ENCODE peak calls at places on chromosome 17, in seven cellular contexts. Q, N, T, W, K, Z and L are unnamed samples.

GRCh38 chr17:82235056-82235774 is 6.4 kb downstream of the SLC16A3 start:
- DNase-seq in Z (no peak), N (no peak), K (no peak), Q (no peak), W (no peak), T (no peak), L (no peak)

GRCh38 chr17:77237232-77238008 is 96.7 kb downstream of the SEC14L1 start:
- DNase-seq in W (no peak), Q (no peak), T (no peak), N (no peak), K (no peak), Z (no peak), L (no peak)

GRCh38 chr17:4604111-4604644 is 19.8 kb downstream of the SMTNL2 start:
- DNase-seq in Z (peak), T (no peak), W (no peak), K (no peak), N (no peak), Q (no peak), L (no peak)

GRCh38 chr17:40422990-40423611 is 5.4 kb upstream of the TOP2A start:
- DNase-seq in K (no peak), W (peak), T (peak), Q (no peak), N (no peak), Z (no peak), L (no peak)

GRCh38 chr17:77887464-77888241 is 70.8 kb upstream of the TNRC6C start:
- DNase-seq in K (no peak), Q (peak), N (no peak), Z (peak), T (no peak), W (no peak), L (no peak)

GRCh38 chr17:45777388-45777787 is 6.7 kb upstream of the CRHR1 start:
- DNase-seq in Q (no peak), T (no peak), N (no peak), K (no peak), W (no peak), Z (no peak), L (no peak)

GRCh38 chr17:62707425-62707739 is 79.9 kb downstream of the MRC2 start:
- DNase-seq in Q (no peak), N (no peak), T (no peak), W (no peak), K (no peak), Z (no peak), L (no peak)

GRCh38 chr17:57943140-57943539 is 12.1 kb downstream of the CUEDC1 start:
- DNase-seq in Q (peak), W (no peak), Z (peak), N (no peak), K (no peak), T (no peak), L (no peak)

GRCh38 chr17:68775338-68775737 is 174.2 kb upstream of the FAM20A start:
- DNase-seq in T (no peak), Q (peak), N (no peak), Z (no peak), W (no peak), K (no peak), L (no peak)

GRCh38 chr17:40561871-40562611 is 3.2 kb downstream of the CCR7 start:
- DNase-seq in K (no peak), Q (no peak), Z (no peak), T (no peak), N (peak), W (peak), L (no peak)

GRCh38 chr17:51238253-51238887 is 21.5 kb downstream of the MBTD1 start:
- DNase-seq in T (no peak), Z (no peak), Q (no peak), N (peak), K (peak), W (no peak), L (peak)

GRCh38 chr17:34840758-34841157 is 120.5 kb downstream of the CCT6B start:
- DNase-seq in W (no peak), Q (no peak), N (peak), K (no peak), T (no peak), Z (no peak), L (no peak)

GRCh38 chr17:35243459-35244204 is 760 bp downstream of the SLFN5 start:
- DNase-seq in Z (peak), N (peak), T (no peak), W (peak), K (peak), Q (peak), L (peak)

GRCh38 chr17:34307110-34307509 is 12.1 kb upstream of the CCL8 start:
- DNase-seq in K (no peak), Q (no peak), Z (peak), N (peak), W (no peak), T (no peak), L (no peak)

GRCh38 chr17:73208139-73208827 is 15.4 kb downstream of the COG1 start:
- DNase-seq in N (no peak), Q (no peak), Z (no peak), T (no peak), W (no peak), K (no peak), L (no peak)

GRCh38 chr17:78653382-78653781 is 76.2 kb upstream of the DNAH17 start:
- DNase-seq in W (no peak), N (no peak), Z (peak), T (no peak), Q (no peak), K (no peak), L (no peak)

GRCh38 chr17:40063915-40064531 is 1.3 kb downstream of the THRA start:
- DNase-seq in K (no peak), Q (no peak), Z (no peak), W (no peak), T (no peak), N (no peak), L (no peak)

GRCh38 chr17:64992325-64992802 is 64.2 kb downstream of the GNA13 start:
- DNase-seq in W (no peak), N (no peak), K (no peak), T (no peak), Q (no peak), Z (peak), L (no peak)

GRCh38 chr17:72123964-72124791 is 3.4 kb downstream of the SOX9 start:
- DNase-seq in Q (no peak), W (peak), K (no peak), Z (no peak), T (no peak), N (no peak), L (no peak)

GRCh38 chr17:72123496-72123963 is 2.7 kb downstream of the SOX9 start:
- DNase-seq in K (peak), Q (no peak), Z (no peak), W (peak), N (no peak), T (no peak), L (no peak)

GRCh38 chr17:72125226-72125651 is 4.4 kb downstream of the SOX9 start:
- DNase-seq in N (no peak), Q (no peak), Z (peak), W (peak), T (no peak), K (no peak), L (no peak)

GRCh38 chr17:72125742-72126141 is 4.9 kb downstream of the SOX9 start:
- DNase-seq in W (no peak), K (no peak), Q (no peak), N (no peak), Z (peak), T (no peak), L (no peak)

DNA sequence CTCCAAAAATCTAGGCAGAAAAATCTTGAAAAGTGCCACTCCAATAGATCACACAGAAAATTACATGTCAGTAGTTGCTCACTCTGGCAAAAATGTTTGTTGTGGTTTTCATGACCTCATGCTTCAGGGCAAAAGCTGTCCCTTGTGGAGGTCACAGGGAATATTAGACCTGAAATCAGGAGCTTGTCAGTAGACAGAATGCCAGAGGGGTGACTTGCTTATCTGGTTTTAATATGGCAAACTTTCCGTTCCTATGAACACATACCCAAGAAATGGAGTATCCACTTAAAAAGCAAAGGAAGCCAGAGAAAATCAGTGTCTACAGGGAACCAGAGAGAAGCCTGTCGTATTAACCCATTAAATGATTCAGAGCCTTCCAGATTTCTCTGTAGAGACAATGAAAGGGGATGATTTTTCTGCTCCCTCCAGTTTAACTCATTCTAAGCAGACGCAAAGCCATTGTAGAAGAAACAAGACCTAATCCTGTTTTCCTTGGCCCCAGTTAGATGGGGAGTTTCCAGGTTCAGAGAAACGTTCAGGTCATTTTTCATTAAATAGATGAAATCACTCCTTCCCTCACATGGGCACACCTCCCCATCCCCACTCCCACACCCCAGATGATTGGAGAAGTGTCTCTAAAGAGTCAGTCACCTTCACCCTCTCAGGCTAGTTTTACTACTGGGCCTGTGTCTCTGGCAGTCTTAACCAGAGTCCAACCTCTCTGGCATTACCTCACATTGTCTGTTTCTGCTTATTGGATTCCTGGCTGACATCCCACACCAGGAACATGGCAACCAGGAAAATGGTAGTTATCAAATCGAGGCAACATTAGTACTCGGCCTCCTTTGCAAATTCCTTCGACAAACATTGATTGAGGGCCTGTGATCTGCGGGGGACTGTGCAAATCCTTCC is 6.0 kb downstream of the SOX9 start:
- DNase-seq in Q (peak), K (no peak), Z (peak), N (no peak), T (no peak), W (no peak), L (no peak)
- TF ChIP-seq CTCF in Q (no peak), K (no peak), Z (no peak), N (no peak), T (no peak), W (no peak), L (no peak)

DNA sequence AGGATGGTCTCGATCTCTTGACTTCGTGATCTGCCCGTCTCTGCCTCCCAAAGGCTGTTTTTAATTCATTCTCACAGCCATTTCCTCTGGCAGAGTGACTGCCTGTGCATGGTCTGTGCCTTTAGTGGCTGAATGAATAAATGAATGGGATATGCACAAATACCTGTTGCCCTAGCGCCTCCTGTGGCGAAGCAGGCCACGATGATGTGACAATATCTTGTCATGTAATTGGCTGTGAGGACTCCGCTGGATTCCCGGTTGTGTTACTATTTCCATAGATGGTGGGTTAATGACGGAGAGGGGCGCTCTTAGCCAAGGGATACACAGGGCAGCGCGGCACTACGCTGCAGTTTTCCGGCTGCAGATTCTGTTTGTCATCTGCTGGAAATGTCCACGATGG is 26.8 kb upstream of the ENDOV start:
- DNase-seq in Z (no peak), K (no peak), T (no peak), W (no peak), N (no peak), Q (no peak), L (no peak)
- TF ChIP-seq CTCF in Z (no peak), K (no peak), T (no peak), W (no peak), N (no peak), Q (no peak), L (no peak)

GRCh38 chr17:47894498-47895253 is 1.4 kb upstream of the SP2 start:
- DNase-seq in N (no peak), T (no peak), W (no peak), Q (no peak), K (no peak), Z (no peak), L (no peak)
- TF ChIP-seq CTCF in N (no peak), T (no peak), W (no peak), Q (no peak), K (no peak), Z (no peak), L (no peak)

DNA sequence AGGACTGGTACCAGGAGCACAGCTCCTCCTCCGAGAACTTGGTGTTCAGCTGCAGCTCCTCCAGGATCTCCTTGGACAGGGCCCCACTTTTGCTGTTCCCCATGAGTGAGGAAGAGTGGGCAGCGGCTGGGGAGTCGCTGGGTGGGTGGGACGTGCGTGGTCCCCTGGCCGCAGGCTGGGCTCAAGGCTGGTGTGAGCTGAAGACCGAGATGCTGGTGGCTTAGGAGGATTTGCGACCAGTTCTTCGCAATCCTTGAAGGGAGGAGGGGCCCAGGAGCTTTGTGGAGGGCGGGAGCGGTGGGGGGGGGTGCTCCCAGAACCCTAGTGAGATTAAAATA is at the start of gene RCVRN:
- DNase-seq in K (no peak), T (no peak), N (no peak), Q (no peak), Z (no peak), W (no peak), L (no peak)
- TF ChIP-seq CTCF in K (no peak), T (no peak), N (no peak), Q (no peak), Z (no peak), W (no peak), L (no peak)

GRCh38 chr17:41583137-41584127 is 3.3 kb downstream of the KRT14 start:
- DNase-seq in T (no peak), Q (no peak), K (no peak), Z (no peak), N (no peak), W (no peak), L (no peak)
- TF ChIP-seq CTCF in T (no peak), Q (no peak), K (no peak), Z (no peak), N (no peak), W (no peak), L (no peak)

DNA sequence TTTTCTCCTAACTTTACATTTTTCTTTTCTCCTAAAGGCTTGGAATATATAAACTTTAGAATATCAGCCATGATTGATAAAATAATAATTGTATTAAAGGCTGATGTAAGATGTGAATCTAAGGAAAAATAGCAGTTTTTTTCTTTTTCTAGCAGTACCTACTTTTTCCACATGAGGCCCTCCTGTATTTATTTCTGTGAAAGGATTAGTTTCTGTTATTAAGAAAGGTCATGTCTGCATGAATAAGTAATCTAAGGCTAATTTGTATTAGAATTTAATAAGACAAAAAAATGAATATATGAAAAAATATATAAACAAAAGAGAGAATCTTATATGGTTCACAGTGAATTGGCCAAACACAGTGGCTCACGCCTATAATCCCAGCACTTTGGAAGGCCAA is 85.3 kb downstream of the STXBP4 start:
- DNase-seq in Q (no peak), T (no peak), Z (peak), K (no peak), W (no peak), N (no peak), L (no peak)
- TF ChIP-seq CTCF in Q (peak), T (peak), Z (peak), K (no peak), W (no peak), N (peak), L (peak)